ENCODE peak calls at places on chromosome 13, in six cellular contexts. G is aorta, S is Peyer's patch, A is stromal cell of bone marrow, Z is NCI-H526, U is endothelial cell of umbilical vein. M is an unnamed sample.

GRCh38 chr13:37526710-37527446 is 71.7 kb downstream of the POSTN start:
- DNase-seq in G (no peak), S (no peak), A (peak; percentile 98), Z (peak; percentile 38), U (no peak), M (no peak)

GRCh38 chr13:19959141-19959830 is 759 bp downstream of the ZMYM2 start:
- DNase-seq in G (peak; percentile 78), S (peak; percentile 63), A (no peak), Z (peak; percentile 78), U (peak; percentile 65), M (no peak)

GRCh38 chr13:75250526-75251183 is 231.3 kb downstream of the TBC1D4 start:
- DNase-seq in G (no peak), S (no peak), A (peak; percentile 49), Z (no peak), U (peak; percentile 9), M (no peak)

GRCh38 chr13:101267656-101268055 is 148.7 kb downstream of the NALCN start:
- DNase-seq in G (no peak), S (no peak), A (peak; percentile 82), Z (no peak), U (no peak), M (no peak)

GRCh38 chr13:94656766-94657165 is 55.1 kb downstream of the GPR180 start:
- DNase-seq in G (no peak), S (no peak), A (peak; percentile 37), Z (no peak), U (peak; percentile 33), M (no peak)

GRCh38 chr13:19634129-19634740 is 776 bp downstream of the MPHOSPH8 start:
- DNase-seq in G (no peak), S (no peak), A (peak; percentile 26), Z (peak; percentile 55), U (peak; percentile 62), M (no peak)

GRCh38 chr13:18991054-18991453 is 190.6 kb downstream of the TUBA3C start:
- DNase-seq in G (no peak), S (no peak), A (no peak), Z (no peak), U (no peak), M (no peak)

GRCh38 chr13:78604782-78605611 is 1.6 kb upstream of the POU4F1 start:
- DNase-seq in G (no peak), S (no peak), A (no peak), Z (peak; percentile 75), U (no peak), M (no peak)

GRCh38 chr13:41284512-41285288 is 21.3 kb upstream of the MTRF1 start:
- DNase-seq in G (no peak), S (no peak), A (peak; percentile 65), Z (no peak), U (peak; percentile 66), M (no peak)

GRCh38 chr13:30745917-30746686 is 10.8 kb downstream of the ALOX5AP start:
- DNase-seq in G (no peak), S (no peak), A (no peak), Z (peak; percentile 48), U (peak; percentile 81), M (no peak)

GRCh38 chr13:78193853-78194252 is 275.2 kb upstream of the EDNRB start:
- DNase-seq in G (no peak), S (no peak), A (no peak), Z (no peak), U (no peak), M (no peak)

GRCh38 chr13:46170687-46171086 is 11.3 kb downstream of the LCP1 start:
- DNase-seq in G (no peak), S (no peak), A (no peak), Z (no peak), U (no peak), M (no peak)

GRCh38 chr13:70191034-70191433 is 82.8 kb upstream of the KLHL1 start:
- DNase-seq in G (no peak), S (no peak), A (no peak), Z (no peak), U (no peak), M (no peak)

GRCh38 chr13:100244431-100244830 is 155.5 kb downstream of the PCCA start:
- DNase-seq in G (no peak), S (no peak), A (peak; percentile 10), Z (no peak), U (peak; percentile 82), M (no peak)

GRCh38 chr13:49214917-49215376 is 5.2 kb upstream of the MLNR start:
- DNase-seq in G (peak; percentile 69), S (peak; percentile 37), A (no peak), Z (no peak), U (no peak), M (no peak)

GRCh38 chr13:108096301-108096700 is 119.0 kb downstream of the LIG4 start:
- DNase-seq in G (no peak), S (no peak), A (no peak), Z (no peak), U (no peak), M (no peak)

GRCh38 chr13:22061806-22062391 is 391.0 kb downstream of the FGF9 start:
- DNase-seq in G (no peak), S (no peak), A (no peak), Z (no peak), U (no peak), M (no peak)

GRCh38 chr13:45934283-45934682 is 82.7 kb upstream of the SIAH3 start:
- DNase-seq in G (no peak), S (no peak), A (no peak), Z (no peak), U (no peak), M (no peak)

GRCh38 chr13:102825921-102826706 is 19.7 kb upstream of the ERCC5 start:
- DNase-seq in G (no peak), S (no peak), A (peak; percentile 85), Z (no peak), U (peak; percentile 58), M (peak; percentile 27)

GRCh38 chr13:24685314-24685713 is 5.1 kb downstream of the ATP12A start:
- DNase-seq in G (no peak), S (no peak), A (no peak), Z (no peak), U (no peak), M (no peak)

GRCh38 chr13:33349996-33350826 is 64.7 kb upstream of the STARD13 start:
- DNase-seq in G (peak; percentile 81), S (no peak), A (no peak), Z (no peak), U (peak; percentile 49), M (no peak)

GRCh38 chr13:107144432-107144831 is 576.5 kb upstream of the ARGLU1 start:
- DNase-seq in G (no peak), S (no peak), A (no peak), Z (no peak), U (peak; percentile 60), M (peak; percentile 22)

GRCh38 chr13:73722120-73722519 is 412.1 kb downstream of the KLF12 start:
- DNase-seq in G (no peak), S (no peak), A (no peak), Z (peak; percentile 6), U (peak; percentile 33), M (no peak)

GRCh38 chr13:33728271-33729037 is 89.5 kb upstream of the RFC3 start:
- DNase-seq in G (no peak), S (no peak), A (no peak), Z (no peak), U (peak; percentile 28), M (no peak)

GRCh38 chr13:19984430-19985218 is 26.1 kb downstream of the ZMYM2 start:
- DNase-seq in G (no peak), S (no peak), A (peak; percentile 21), Z (no peak), U (peak; percentile 45), M (no peak)

GRCh38 chr13:51928231-51928630 is 66.5 kb downstream of the CCDC70 start:
- DNase-seq in G (no peak), S (no peak), A (no peak), Z (no peak), U (no peak), M (no peak)

GRCh38 chr13:113178070-113178895 is 19.8 kb downstream of the PROZ start:
- DNase-seq in G (no peak), S (no peak), A (no peak), Z (no peak), U (peak; percentile 24), M (no peak)

GRCh38 chr13:49098771-49099512 is 121.2 kb upstream of the MLNR start:
- DNase-seq in G (no peak), S (no peak), A (no peak), Z (no peak), U (peak; percentile 65), M (no peak)

GRCh38 chr13:26561636-26562537 is 4.4 kb downstream of the WASF3 start:
- DNase-seq in G (no peak), S (no peak), A (peak; percentile 36), Z (no peak), U (peak; percentile 64), M (no peak)

GRCh38 chr13:59461411-59461810 is 702.3 kb downstream of the DIAPH3 start:
- DNase-seq in G (no peak), S (no peak), A (no peak), Z (no peak), U (peak; percentile 93), M (peak; percentile 74)

GRCh38 chr13:41520016-41520698 is 62.8 kb downstream of the RGCC start:
- DNase-seq in G (peak; percentile 65), S (no peak), A (no peak), Z (no peak), U (no peak), M (no peak)

GRCh38 chr13:72820156-72820897 is 38.4 kb downstream of the PIBF1 start:
- DNase-seq in G (no peak), S (no peak), A (peak; percentile 25), Z (no peak), U (no peak), M (no peak)

M was measured in glomerular endothelial cell.